ENCODE peak calls at places on chromosomes 16 and 17, in five cellular contexts. B is suprapubic skin, D is HCT116, V is GM23338, O is stomach. I is an unnamed sample.

GRCh38 chr17:63304704-63305261 is 141.3 kb downstream of the CYB561 start:
- DNase-seq in B (no peak), D (no peak), V (no peak), O (no peak), I (no peak)

GRCh38 chr17:45906237-45906636 is 11.9 kb downstream of the MAPT start:
- DNase-seq in B (no peak), D (no peak), V (no peak), O (no peak), I (no peak)

GRCh38 chr17:31492880-31493655 is 101.6 kb downstream of the RAB11FIP4 start:
- DNase-seq in B (no peak), D (no peak), V (no peak), O (peak; percentile 43), I (no peak)

GRCh38 chr16:20622498-20622870 is 46.3 kb upstream of the ACSM2B start:
- DNase-seq in B (no peak), D (no peak), V (no peak), O (no peak), I (no peak)

GRCh38 chr17:51636291-51636690 is 375.9 kb downstream of the UTP18 start:
- DNase-seq in B (no peak), D (peak; percentile 10), V (peak; percentile 64), O (no peak), I (no peak)

GRCh38 chr17:44565866-44566443 is 8.7 kb downstream of the FZD2 start:
- DNase-seq in B (no peak), D (no peak), V (peak; percentile 48), O (no peak), I (no peak)

GRCh38 chr17:78748730-78749317 is 33.2 kb downstream of the CYTH1 start:
- DNase-seq in B (peak; percentile 83), D (no peak), V (no peak), O (peak; percentile 62), I (peak; percentile 85)

GRCh38 chr17:80367510-80367909 is 47.5 kb upstream of the ENDOV start:
- DNase-seq in B (peak; percentile 40), D (no peak), V (peak; percentile 19), O (no peak), I (peak; percentile 29)

GRCh38 chr17:32283745-32284207 is 18.1 kb downstream of the RHBDL3 start:
- DNase-seq in B (no peak), D (no peak), V (no peak), O (no peak), I (no peak)

GRCh38 chr17:5770556-5771270 is 186.4 kb upstream of the NLRP1 start:
- DNase-seq in B (no peak), D (no peak), V (no peak), O (no peak), I (no peak)

GRCh38 chr17:5772720-5773119 is 188.4 kb upstream of the NLRP1 start:
- DNase-seq in B (no peak), D (no peak), V (no peak), O (no peak), I (no peak)

GRCh38 chr17:5775098-5775497 is 190.8 kb upstream of the NLRP1 start:
- DNase-seq in B (no peak), D (no peak), V (no peak), O (no peak), I (no peak)

GRCh38 chr17:5769936-5770335 is 185.6 kb upstream of the NLRP1 start:
- DNase-seq in B (no peak), D (no peak), V (no peak), O (no peak), I (no peak)

GRCh38 chr17:5773942-5774341 is 189.6 kb upstream of the NLRP1 start:
- DNase-seq in B (no peak), D (no peak), V (no peak), O (no peak), I (no peak)
- TF ChIP-seq POLR2AphosphoS5 in B (no peak), D (no peak), V (no peak), O (no peak), I (no peak)

GRCh38 chr17:82356028-82356427 is 3.0 kb upstream of the TEX19 start:
- DNase-seq in B (no peak), D (no peak), V (no peak), O (peak; percentile 49), I (no peak)
- TF ChIP-seq POLR2AphosphoS5 in B (no peak), D (no peak), V (no peak), O (no peak), I (no peak)

GRCh38 chr17:50201226-50201854 is at the start of gene COL1A1:
- DNase-seq in B (peak; percentile 91), D (no peak), V (peak; percentile 59), O (peak; percentile 49), I (peak; percentile 97)

GRCh38 chr17:50200447-50201225 is 795 bp downstream of the COL1A1 start:
- DNase-seq in B (peak; percentile 95), D (peak; percentile 88), V (peak; percentile 95), O (peak; percentile 94), I (peak; percentile 98)

GRCh38 chr17:50199211-50199633 is 2.2 kb downstream of the COL1A1 start:
- DNase-seq in B (no peak), D (no peak), V (no peak), O (no peak), I (peak; percentile 76)

GRCh38 chr17:50198026-50198669 is 3.3 kb downstream of the COL1A1 start:
- DNase-seq in B (no peak), D (peak; percentile 52), V (peak; percentile 72), O (peak; percentile 73), I (peak; percentile 85)

GRCh38 chr17:50199651-50200446 is 1.6 kb downstream of the COL1A1 start:
- DNase-seq in B (peak; percentile 94), D (peak; percentile 96), V (peak; percentile 95), O (peak; percentile 95), I (peak; percentile 99)
- TF ChIP-seq POLR2AphosphoS5 in B (no peak), D (peak; percentile 76), V (no peak), O (peak; percentile 63), I (peak; percentile 76)

DNA sequence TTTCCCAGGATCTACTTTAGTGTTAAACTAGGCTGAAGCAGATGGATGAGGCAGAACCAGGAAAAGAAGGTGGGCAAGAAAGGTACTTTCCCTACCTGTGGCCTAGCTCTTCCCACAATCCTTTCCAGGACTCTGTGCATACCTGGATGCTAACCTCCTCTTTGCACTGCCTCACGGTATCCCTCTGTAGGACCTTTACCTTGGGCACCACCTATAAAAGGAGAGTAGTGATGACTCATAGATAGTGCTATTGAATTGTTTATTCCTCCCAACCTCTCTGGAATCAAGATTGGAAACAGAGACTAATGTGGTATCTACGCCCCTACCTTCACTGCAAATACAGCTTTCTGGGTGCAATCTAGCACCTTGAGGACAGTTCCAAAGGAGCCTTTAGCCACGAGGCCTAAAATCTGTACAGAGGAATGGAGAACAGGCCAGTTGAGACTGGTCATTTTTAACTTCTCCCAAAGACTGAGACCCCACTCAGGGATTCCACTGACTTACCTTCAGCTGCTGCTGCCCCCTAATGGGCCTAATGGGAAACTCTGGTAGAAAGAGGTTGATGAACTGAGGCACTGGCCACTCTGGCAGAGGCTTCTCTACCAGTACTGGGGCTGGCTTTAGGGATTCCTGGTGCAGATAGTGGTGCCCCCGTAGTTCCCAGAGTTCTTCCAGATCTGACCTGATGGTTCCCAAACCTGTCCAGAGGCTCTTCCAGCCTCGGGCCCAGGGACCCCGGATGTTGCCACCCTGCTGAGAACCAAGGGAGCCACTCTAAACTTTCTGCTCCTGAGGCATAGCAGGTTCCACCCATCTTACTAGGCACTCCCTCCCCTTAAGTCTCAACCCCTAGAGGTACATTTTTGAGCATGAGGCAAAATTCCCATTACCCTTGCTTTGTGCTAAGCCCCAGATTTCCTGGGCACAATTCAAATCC is 781 bp downstream of the RSKR start:
- DNase-seq in B (no peak), D (no peak), V (peak; percentile 82), O (peak; percentile 33), I (no peak)
- TF ChIP-seq POLR2AphosphoS5 in B (no peak), D (no peak), V (no peak), O (no peak), I (no peak)

DNA sequence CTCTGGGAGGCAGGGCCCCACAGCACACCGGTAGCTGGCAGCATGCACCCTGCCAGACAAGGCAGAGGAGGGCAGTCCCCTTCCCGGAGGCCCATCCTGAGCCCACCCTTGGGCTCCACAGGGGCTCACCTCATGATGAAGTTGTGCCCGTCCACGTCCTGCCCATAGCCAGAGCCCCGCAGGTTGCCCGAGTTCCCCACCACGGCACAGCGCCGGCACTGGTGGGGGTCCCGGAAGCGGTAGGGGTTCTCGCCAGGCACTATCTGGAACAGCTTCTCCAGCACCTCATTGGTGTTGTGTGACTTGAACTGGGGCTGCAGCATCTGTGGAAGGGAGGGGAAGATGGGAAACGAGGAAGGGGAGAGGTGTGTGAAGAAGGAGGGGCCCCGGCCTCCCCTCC is 44.0 kb downstream of the ST3GAL2 start:
- DNase-seq in B (no peak), D (no peak), V (no peak), O (no peak), I (no peak)
- TF ChIP-seq POLR2AphosphoS5 in B (no peak), D (no peak), V (no peak), O (no peak), I (no peak)

GRCh38 chr17:386145-386876 is 33.7 kb upstream of the RPH3AL start:
- DNase-seq in B (peak; percentile 83), D (peak; percentile 6), V (peak; percentile 80), O (peak; percentile 87), I (peak; percentile 83)
- TF ChIP-seq POLR2AphosphoS5 in B (no peak), D (peak; percentile 11), V (no peak), O (no peak), I (no peak)

DNA sequence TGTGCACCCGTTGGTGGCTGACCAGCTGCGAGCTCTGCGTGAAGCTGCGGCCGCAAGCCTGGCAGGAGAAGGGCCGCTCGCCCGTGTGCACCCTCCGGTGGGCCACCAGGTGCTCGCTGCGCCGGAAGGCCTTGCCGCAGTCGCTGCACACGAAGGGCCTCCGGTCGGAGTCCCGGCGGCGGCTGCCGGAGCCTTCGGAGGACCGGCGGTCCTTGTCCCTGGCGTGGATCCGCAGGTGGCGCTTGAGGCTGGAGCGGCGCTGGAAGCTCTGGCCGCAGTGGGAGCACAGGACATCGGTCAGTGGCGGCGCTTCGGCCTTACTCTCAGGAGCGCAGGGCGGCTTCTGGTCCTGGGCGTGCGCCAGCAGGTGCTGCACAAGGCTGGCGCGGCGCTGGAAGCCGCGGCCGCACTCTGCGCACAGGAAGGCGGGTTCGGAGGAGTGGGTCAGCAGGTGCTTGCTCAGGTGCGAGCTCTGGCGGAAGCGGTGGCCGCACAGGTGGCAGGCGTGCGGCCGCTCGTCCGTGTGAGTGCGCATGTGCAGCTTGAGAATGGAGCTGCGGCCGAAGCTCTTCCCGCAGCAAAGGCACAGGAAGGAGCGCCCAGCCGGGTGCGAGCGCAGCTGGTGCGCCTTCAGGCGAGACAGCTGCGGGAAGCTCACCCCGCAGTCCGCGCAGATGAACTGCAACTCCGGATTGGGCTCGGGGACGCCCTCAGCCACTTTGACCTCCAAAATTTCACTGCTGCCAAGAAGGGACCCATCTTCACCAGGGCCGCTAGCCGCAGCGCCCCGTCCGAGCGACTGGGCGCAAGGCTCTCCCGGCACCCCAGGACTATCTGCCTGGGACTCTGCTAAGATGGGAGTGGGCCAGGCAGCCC is 9.1 kb downstream of the ZSCAN10 start:
- DNase-seq in B (no peak), D (no peak), V (no peak), O (no peak), I (no peak)
- TF ChIP-seq POLR2AphosphoS5 in B (no peak), D (no peak), V (no peak), O (no peak), I (no peak)

DNA sequence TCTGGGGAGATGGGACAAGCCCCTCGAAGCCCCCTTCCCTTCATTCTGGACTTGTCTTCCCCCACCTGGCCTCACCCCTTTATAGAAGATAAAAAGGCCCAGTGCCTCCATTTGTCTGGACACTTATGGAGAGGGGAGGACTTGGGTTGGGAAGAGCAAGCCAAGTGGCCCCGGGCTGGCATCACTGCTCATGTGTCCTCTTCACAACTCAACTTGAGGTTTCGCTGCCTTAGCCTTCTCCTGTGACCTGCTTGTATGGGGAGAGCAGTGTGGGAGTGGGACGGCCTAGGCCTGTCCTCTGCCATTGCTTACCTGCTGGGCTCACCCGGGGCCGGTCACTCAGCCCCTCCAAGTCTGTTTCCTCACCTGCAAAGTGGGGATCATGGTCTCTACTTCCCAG is 1.4 kb downstream of the PAQR4 start:
- DNase-seq in B (no peak), D (no peak), V (no peak), O (no peak), I (no peak)
- TF ChIP-seq POLR2AphosphoS5 in B (no peak), D (no peak), V (no peak), O (no peak), I (no peak)

I was measured in sigmoid colon.